ENCODE peak calls at places on chromosomes 3 and 15, in nine cellular contexts. D, U, N, W, E, X, L, G and T are unnamed samples.

GRCh38 chr15:67161881-67162280 is 92.6 kb downstream of the AAGAB start:
- DNase-seq in W (no peak), N (no peak), D (peak; percentile 26), X (no peak), L (no peak), U (no peak), G (no peak), E (no peak), T (no peak)

GRCh38 chr3:149442845-149443544 is 31.5 kb upstream of the TM4SF4 start:
- DNase-seq in L (peak; percentile 18), W (peak; percentile 35), G (no peak), U (no peak), X (no peak), N (peak; percentile 77), D (peak; percentile 83), E (no peak), T (peak; percentile 62)

GRCh38 chr15:38994310-38994709 is 429.7 kb upstream of the RASGRP1 start:
- DNase-seq in G (no peak), E (no peak), W (no peak), U (no peak), N (peak; percentile 74), D (no peak), X (no peak), L (no peak), T (no peak)

GRCh38 chr15:100235030-100235617 is 106.7 kb downstream of the ADAMTS17 start:
- DNase-seq in E (no peak), L (no peak), U (no peak), W (no peak), N (no peak), G (no peak), X (no peak), D (no peak), T (no peak)

GRCh38 chr3:32004111-32004790 is 22.7 kb downstream of the ZNF860 start:
- DNase-seq in N (no peak), W (no peak), G (no peak), L (no peak), X (peak; percentile 44), E (no peak), U (no peak), D (no peak), T (no peak)

GRCh38 chr3:51779137-51779536 is at the start of gene IQCF6:
- DNase-seq in G (no peak), W (no peak), X (no peak), U (no peak), L (no peak), N (no peak), D (no peak), E (no peak), T (no peak)

GRCh38 chr3:126556637-126557414 is 1.9 kb downstream of the C3orf22 start:
- DNase-seq in D (no peak), U (peak; percentile 32), E (no peak), N (no peak), G (no peak), X (peak; percentile 24), W (no peak), L (no peak), T (no peak)

GRCh38 chr3:102174312-102174712 is 260.5 kb upstream of the ZPLD1 start:
- DNase-seq in G (no peak), E (no peak), W (no peak), L (no peak), D (peak; percentile 89), X (no peak), N (peak; percentile 87), U (no peak), T (peak; percentile 70)

GRCh38 chr3:178446054-178446453 is 90.2 kb upstream of the KCNMB2 start:
- DNase-seq in D (no peak), G (no peak), L (no peak), E (no peak), W (no peak), N (no peak), U (no peak), X (no peak), T (no peak)

GRCh38 chr3:178445139-178445538 is 91.1 kb upstream of the KCNMB2 start:
- DNase-seq in N (no peak), U (no peak), L (no peak), X (no peak), G (no peak), D (no peak), W (no peak), E (no peak), T (no peak)

GRCh38 chr3:178439504-178439903 is 96.7 kb upstream of the KCNMB2 start:
- DNase-seq in L (peak; percentile 26), N (peak; percentile 16), E (no peak), X (no peak), D (peak; percentile 57), W (no peak), U (no peak), G (no peak), T (no peak)

GRCh38 chr3:178444416-178444815 is 91.8 kb upstream of the KCNMB2 start:
- DNase-seq in X (no peak), L (no peak), U (no peak), W (no peak), E (no peak), D (no peak), N (no peak), G (no peak), T (no peak)

DNA sequence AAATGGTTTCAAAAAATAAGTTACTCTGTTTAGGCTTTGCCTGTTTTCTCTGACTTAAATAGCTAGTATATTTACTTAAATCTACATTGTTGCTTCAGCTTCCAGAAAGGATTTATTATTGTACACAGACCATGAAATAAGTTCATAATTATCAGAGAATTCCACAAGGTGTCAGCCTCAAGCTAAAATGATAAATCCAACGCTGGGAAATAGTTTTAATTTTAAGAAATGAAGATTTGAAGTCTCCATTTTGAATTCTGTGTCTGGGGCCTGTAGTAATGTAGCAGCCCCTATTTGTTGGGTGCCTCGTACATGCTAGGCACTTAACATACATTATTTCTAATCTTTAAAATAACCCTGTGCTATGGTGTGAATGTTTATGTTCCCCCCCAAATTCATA is 92.6 kb upstream of the KCNMB2 start:
- DNase-seq in X (no peak), E (no peak), U (no peak), N (peak; percentile 34), D (peak; percentile 34), L (no peak), W (no peak), G (no peak), T (no peak)
- TF ChIP-seq CTCF in X (no peak), E (no peak), U (peak; percentile 4), N (no peak), D (no peak), L (no peak), W (peak; percentile 23), G (no peak), T (no peak)

GRCh38 chr3:50154840-50155490 is at the start of gene SEMA3F:
- DNase-seq in E (peak; percentile 54), G (peak; percentile 92), N (peak; percentile 72), L (peak; percentile 79), U (peak; percentile 84), X (peak; percentile 68), D (peak; percentile 44), W (no peak), T (no peak)

GRCh38 chr3:50153782-50154475 is 1.2 kb upstream of the SEMA3F start:
- DNase-seq in U (no peak), X (no peak), L (no peak), E (no peak), G (no peak), D (no peak), W (no peak), N (no peak), T (no peak)

GRCh38 chr3:50155891-50156290 is 767 bp downstream of the SEMA3F start:
- DNase-seq in W (no peak), E (no peak), L (no peak), D (no peak), U (no peak), N (peak; percentile 42), X (no peak), G (no peak), T (no peak)

GRCh38 chr3:50155491-50155878 is 361 bp downstream of the SEMA3F start:
- DNase-seq in X (no peak), G (no peak), N (no peak), W (no peak), D (no peak), U (no peak), L (no peak), E (no peak), T (no peak)

DNA sequence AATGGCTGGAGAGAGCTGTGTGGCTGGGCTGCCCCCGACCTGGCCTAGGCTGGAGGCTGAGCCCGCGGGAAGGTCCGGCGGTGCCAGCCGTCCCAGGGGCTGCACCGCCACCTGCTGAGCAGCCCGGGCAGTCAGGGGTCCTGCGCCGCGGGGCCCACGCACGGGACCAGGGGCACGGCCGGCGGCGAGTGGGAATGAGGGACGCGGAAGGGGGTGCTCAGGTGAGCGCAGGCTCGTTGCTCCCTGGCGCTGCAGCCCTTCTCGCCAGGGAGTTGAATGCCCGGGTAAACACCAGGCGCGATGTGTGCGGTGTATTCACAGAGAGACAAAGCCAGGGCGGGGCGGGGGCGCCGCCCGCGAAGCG is 666 bp upstream of the SEMA3F start:
- DNase-seq in U (no peak), L (no peak), D (no peak), W (no peak), E (no peak), N (peak; percentile 47), X (no peak), G (no peak), T (no peak)
- TF ChIP-seq CTCF in U (peak; percentile 26), L (no peak), D (no peak), W (peak; percentile 33), E (peak; percentile 14), N (peak; percentile 45), X (no peak), G (no peak), T (peak; percentile 2)

GRCh38 chr3:54432975-54433374 is 310.6 kb downstream of the CACNA2D3 start:
- DNase-seq in L (no peak), G (no peak), N (no peak), X (no peak), U (no peak), E (no peak), W (no peak), D (no peak), T (no peak)

GRCh38 chr3:54427951-54428871 is 305.9 kb downstream of the CACNA2D3 start:
- DNase-seq in N (peak; percentile 41), D (peak; percentile 81), W (peak; percentile 7), U (peak; percentile 63), L (peak; percentile 33), X (peak; percentile 65), E (peak; percentile 39), G (no peak), T (peak; percentile 72)

GRCh38 chr3:54434761-54435160 is 312.4 kb downstream of the CACNA2D3 start:
- DNase-seq in U (no peak), G (no peak), X (no peak), N (no peak), D (no peak), W (no peak), E (no peak), L (no peak), T (no peak)

GRCh38 chr3:54433846-54434245 is 311.5 kb downstream of the CACNA2D3 start:
- DNase-seq in L (no peak), U (no peak), D (no peak), E (no peak), G (no peak), X (peak; percentile 88), W (no peak), N (no peak), T (no peak)
- TF ChIP-seq CTCF in L (no peak), U (no peak), D (no peak), E (no peak), G (no peak), X (peak; percentile 87), W (no peak), N (no peak), T (no peak)

DNA sequence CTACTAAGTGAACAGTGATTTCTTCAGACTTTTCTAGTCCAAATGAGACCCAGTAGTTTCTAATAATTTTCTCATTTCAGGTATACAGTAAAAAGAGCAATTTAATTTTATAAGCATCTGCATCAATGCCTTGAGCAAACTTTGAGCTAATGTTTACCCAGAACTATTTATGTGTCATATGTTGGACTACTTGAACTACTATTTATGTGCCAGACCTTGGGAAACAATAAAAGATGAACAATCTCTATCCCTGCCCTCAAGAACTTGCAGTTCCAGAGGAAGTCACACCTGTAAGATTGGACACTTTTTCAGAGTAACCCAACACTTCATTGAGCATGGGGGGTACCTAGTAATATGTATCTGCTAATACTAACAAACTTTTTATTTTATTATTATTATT is 2.3 kb upstream of the UBE3A start:
- DNase-seq in U (no peak), X (no peak), W (no peak), E (no peak), L (no peak), D (no peak), G (no peak), N (no peak), T (no peak)
- TF ChIP-seq CTCF in U (no peak), X (no peak), W (no peak), E (no peak), L (no peak), D (no peak), G (no peak), N (no peak), T (no peak)